ENCODE peak calls at places on chromosome 3, in eight cellular contexts. B is activated naive CD4-positive, alpha-beta T cell treated with anti-CD3 and anti-CD28 coated beads for 36 hours; O is stimulated activated CD8-positive, alpha-beta memory T cell treated with anti-CD3 and anti-CD28 coated beads, Interleukin-7, amount 100 ng/mL, for 1 hour; E is AG09309; I is mesenchymal stem cell; A is CD4-positive, alpha-beta memory T cell; M is kidney tubule cell; F is psoas muscle. L is an unnamed sample.

GRCh38 chr3:47265008-47265407 is 17.6 kb downstream of the KIF9 start:
- DNase-seq in I (no peak), O (no peak), F (no peak), E (no peak), A (no peak), M (no peak), B (no peak), L (no peak)

GRCh38 chr3:40771112-40771511 is 246.4 kb downstream of the ZNF621 start:
- DNase-seq in E (no peak), O (no peak), M (no peak), I (no peak), B (no peak), F (no peak), A (no peak), L (no peak)

GRCh38 chr3:151347432-151347831 is 18.1 kb upstream of the P2RY13 start:
- DNase-seq in O (no peak), I (no peak), M (no peak), A (no peak), F (no peak), B (no peak), E (no peak), L (no peak)

GRCh38 chr3:141059816-141060215 is 8.7 kb downstream of the SPSB4 start:
- DNase-seq in B (no peak), I (no peak), E (no peak), O (no peak), A (no peak), M (no peak), F (no peak), L (no peak)

GRCh38 chr3:164524201-164524600 is 554.1 kb downstream of the SI start:
- DNase-seq in M (no peak), B (no peak), E (no peak), A (no peak), O (no peak), F (no peak), I (no peak), L (no peak)

GRCh38 chr3:56254835-56255234 is 213.4 kb downstream of the ERC2 start:
- DNase-seq in B (no peak), E (no peak), M (no peak), A (no peak), F (no peak), I (no peak), O (no peak), L (no peak)

GRCh38 chr3:60935709-60936108 is 315.5 kb downstream of the FHIT start:
- DNase-seq in E (peak), A (no peak), F (no peak), I (peak), O (no peak), M (peak), B (no peak), L (no peak)

GRCh38 chr3:116256843-116257485 is 188.3 kb downstream of the LSAMP start:
- DNase-seq in I (no peak), F (no peak), A (no peak), B (no peak), M (peak), O (no peak), E (no peak), L (no peak)

GRCh38 chr3:111809196-111809595 is 49.9 kb upstream of the PHLDB2 start:
- DNase-seq in F (no peak), I (peak), M (peak), O (no peak), A (no peak), E (peak), B (no peak), L (peak)

GRCh38 chr3:29427266-29428103 is 146.6 kb downstream of the RBMS3 start:
- DNase-seq in I (peak), B (no peak), M (no peak), A (no peak), F (no peak), E (peak), O (no peak), L (peak)

GRCh38 chr3:64329037-64329436 is 103.8 kb upstream of the PRICKLE2 start:
- DNase-seq in O (no peak), A (no peak), I (no peak), E (no peak), M (peak), B (no peak), F (no peak), L (no peak)

GRCh38 chr3:13698498-13698897 is 149.6 kb downstream of the FBLN2 start:
- DNase-seq in O (no peak), I (no peak), B (no peak), F (no peak), A (no peak), E (no peak), M (no peak), L (no peak)